ENCODE peak calls at places on chromosome 6, in seven cellular contexts. Y is A549, R is GM13976, J is glutamatergic neuron, L is HFF-Myc, G is mucosa of descending colon, W is tibial nerve. U is an unnamed sample.

GRCh38 chr6:25014806-25015560 is 79.2 kb upstream of the RIPOR2 start:
- DNase-seq in L (peak), J (no peak), W (peak), Y (no peak), G (no peak), R (no peak), U (no peak)

GRCh38 chr6:139448998-139449610 is 74.7 kb upstream of the CITED2 start:
- DNase-seq in L (no peak), G (no peak), W (no peak), Y (no peak), R (no peak), J (no peak), U (no peak)

GRCh38 chr6:152552616-152553209 is 84.4 kb downstream of the SYNE1 start:
- DNase-seq in Y (peak), R (peak), J (peak), G (peak), L (peak), W (peak), U (peak)

GRCh38 chr6:52009736-52010135 is 77.7 kb downstream of the PKHD1 start:
- DNase-seq in L (no peak), R (no peak), G (no peak), J (no peak), W (no peak), Y (no peak), U (no peak)

GRCh38 chr6:3333263-3333662 is 74.5 kb downstream of the PSMG4 start:
- DNase-seq in J (peak), Y (no peak), L (no peak), R (peak), W (no peak), G (no peak), U (no peak)

GRCh38 chr6:158686791-158687381 is 37.0 kb downstream of the SYTL3 start:
- DNase-seq in G (no peak), W (no peak), Y (no peak), L (no peak), R (peak), J (no peak), U (peak)

GRCh38 chr6:144478487-144478886 is 193.4 kb downstream of the UTRN start:
- DNase-seq in W (peak), R (no peak), Y (no peak), J (no peak), L (no peak), G (no peak), U (no peak)

GRCh38 chr6:42375905-42376304 is 75.8 kb downstream of the TRERF1 start:
- DNase-seq in L (no peak), Y (no peak), G (no peak), W (no peak), J (no peak), R (no peak), U (no peak)

GRCh38 chr6:25318589-25318988 is 39.4 kb downstream of the CARMIL1 start:
- DNase-seq in J (peak), R (no peak), Y (no peak), G (no peak), W (no peak), L (no peak), U (no peak)

GRCh38 chr6:52815167-52816092 is 11.8 kb upstream of the GSTA1 start:
- DNase-seq in L (peak), R (peak), Y (peak), J (peak), W (peak), G (no peak), U (peak)

GRCh38 chr6:136920216-136920857 is 1.8 kb upstream of the SLC35D3 start:
- DNase-seq in W (no peak), Y (no peak), G (no peak), J (no peak), L (no peak), R (peak), U (no peak)

GRCh38 chr6:131694832-131695426 is 6.3 kb downstream of the OR2A4 start:
- DNase-seq in G (no peak), W (peak), R (peak), L (peak), Y (peak), J (peak), U (no peak)

GRCh38 chr6:152651986-152652385 is 14.8 kb upstream of the SYNE1 start:
- DNase-seq in G (no peak), Y (no peak), J (no peak), W (no peak), L (no peak), R (no peak), U (no peak)

GRCh38 chr6:157993076-157993475 is 11.4 kb downstream of the SYNJ2 start:
- DNase-seq in W (no peak), R (no peak), J (no peak), G (no peak), L (no peak), Y (no peak), U (no peak)

GRCh38 chr6:63352587-63353281 is 33.0 kb upstream of the LGSN start:
- DNase-seq in J (no peak), R (peak), W (peak), Y (no peak), G (no peak), L (no peak), U (no peak)

GRCh38 chr6:139289233-139289632 is 2.6 kb downstream of the TXLNB start:
- DNase-seq in Y (no peak), L (no peak), R (no peak), W (no peak), J (no peak), G (no peak), U (no peak)

GRCh38 chr6:44131880-44132279 is 4.5 kb downstream of the TMEM63B start:
- DNase-seq in L (no peak), R (no peak), G (peak), W (no peak), Y (no peak), J (no peak), U (no peak)

GRCh38 chr6:135085700-135086413 is 31.2 kb upstream of the HBS1L start:
- DNase-seq in R (no peak), J (no peak), Y (no peak), W (no peak), L (no peak), G (no peak), U (no peak)

GRCh38 chr6:52662031-52662430 is 8.9 kb upstream of the TMEM14A start:
- DNase-seq in G (no peak), J (no peak), L (no peak), R (no peak), W (no peak), Y (no peak), U (no peak)

GRCh38 chr6:111087871-111088667 is 766 bp downstream of the SLC16A10 start:
- DNase-seq in J (peak), R (peak), G (peak), Y (no peak), W (no peak), L (no peak), U (no peak)

GRCh38 chr6:141133346-141133745 is 999.4 kb upstream of the GJE1 start:
- DNase-seq in R (no peak), W (no peak), L (no peak), J (no peak), G (no peak), Y (no peak), U (no peak)

GRCh38 chr6:87161299-87161698 is 5.9 kb downstream of the ZNF292 start:
- DNase-seq in G (no peak), W (no peak), J (no peak), R (no peak), L (no peak), Y (no peak), U (no peak)

GRCh38 chr6:26555505-26556262 is 17.5 kb downstream of the HMGN4 start:
- DNase-seq in L (no peak), J (no peak), G (no peak), R (no peak), W (no peak), Y (no peak), U (no peak)

GRCh38 chr6:71287038-71287437 is 1.6 kb upstream of the OGFRL1 start:
- DNase-seq in R (peak), L (no peak), W (peak), Y (no peak), G (no peak), J (no peak), U (no peak)

GRCh38 chr6:27414996-27415395 is 26.4 kb downstream of the ZNF391 start:
- DNase-seq in W (no peak), L (no peak), Y (no peak), J (no peak), R (no peak), G (no peak), U (no peak)

GRCh38 chr6:144160452-144160851 is 10.1 kb downstream of the STX11 start:
- DNase-seq in W (no peak), L (no peak), Y (no peak), R (no peak), G (no peak), J (no peak), U (no peak)

GRCh38 chr6:43926644-43927524 is 156.9 kb downstream of the VEGFA start:
- DNase-seq in Y (peak), R (no peak), J (peak), G (peak), L (no peak), W (no peak), U (no peak)

GRCh38 chr6:43912598-43913387 is 142.8 kb downstream of the VEGFA start:
- DNase-seq in W (no peak), Y (no peak), J (no peak), R (no peak), L (no peak), G (no peak), U (no peak)

GRCh38 chr6:87408721-87409155 is 966 bp downstream of the CFAP206 start:
- DNase-seq in W (no peak), Y (no peak), G (no peak), R (no peak), L (no peak), J (no peak), U (no peak)

GRCh38 chr6:6317825-6318733 is 2.4 kb downstream of the F13A1 start:
- DNase-seq in J (no peak), G (no peak), L (no peak), Y (no peak), R (no peak), W (no peak), U (no peak)

GRCh38 chr6:82208914-82209313 is 38.6 kb downstream of the IBTK start:
- DNase-seq in L (no peak), G (no peak), Y (no peak), J (no peak), R (no peak), W (no peak), U (no peak)

GRCh38 chr6:44043036-44043478 is 84.2 kb downstream of the MRPL14 start:
- DNase-seq in Y (no peak), W (no peak), J (no peak), G (no peak), R (no peak), L (no peak), U (no peak)

GRCh38 chr6:71375676-71376075 is 87.1 kb downstream of the OGFRL1 start:
- DNase-seq in Y (no peak), G (no peak), R (no peak), J (no peak), L (no peak), W (no peak), U (no peak)

GRCh38 chr6:133889557-133890301 is 816 bp downstream of the TCF21 start:
- DNase-seq in R (peak), G (peak), Y (no peak), J (peak), L (no peak), W (no peak), U (peak)

GRCh38 chr6:134577998-134578397 is 260.1 kb upstream of the SGK1 start:
- DNase-seq in J (no peak), L (no peak), W (no peak), G (no peak), Y (no peak), R (no peak), U (no peak)

DNA sequence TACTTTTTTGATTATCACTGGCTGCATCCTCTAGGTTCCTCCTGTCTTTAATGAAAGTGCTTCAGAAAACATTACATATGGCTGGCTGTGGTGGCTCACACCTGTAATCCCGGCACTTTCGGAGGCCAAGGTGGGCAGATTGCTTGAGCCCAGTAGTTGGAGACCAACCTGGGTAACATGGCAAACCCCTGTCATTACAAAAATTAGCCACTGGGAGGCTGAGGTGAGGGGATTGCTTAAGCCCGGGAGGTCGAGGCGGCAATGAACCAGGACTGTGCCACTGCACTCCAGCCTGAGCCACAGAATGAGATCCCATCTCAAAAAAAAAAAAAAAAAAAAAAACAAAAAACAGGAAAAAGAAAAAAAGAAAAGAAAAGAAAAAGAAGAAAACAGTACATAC is 35.3 kb downstream of the BEND3 start:
- DNase-seq in R (no peak), W (no peak), Y (no peak), L (no peak), G (no peak), J (no peak), U (no peak)
- TF ChIP-seq CTCF in R (no peak), W (no peak), Y (no peak), L (peak), G (no peak), J (peak), U (peak)

DNA sequence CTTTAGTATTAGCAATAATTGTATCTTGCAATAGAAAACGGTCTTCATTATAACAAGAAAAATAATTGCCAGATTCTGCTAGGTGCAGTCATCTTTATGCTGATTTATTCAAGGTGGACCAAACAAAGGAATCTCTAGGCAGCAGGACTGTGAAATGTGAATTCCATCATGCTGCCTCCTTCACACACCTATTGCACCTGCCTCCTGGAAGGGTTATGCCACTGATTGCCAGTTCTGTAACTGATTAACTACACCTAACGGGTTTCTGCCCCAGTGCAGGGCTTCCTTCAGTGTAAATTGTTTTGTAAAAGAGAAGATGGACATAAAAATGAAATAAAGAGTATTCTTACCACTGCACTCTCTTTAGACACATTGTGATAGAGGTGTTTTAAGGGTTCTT is 96.1 kb downstream of the FOXO3 start:
- DNase-seq in J (no peak), Y (no peak), R (no peak), G (no peak), L (no peak), W (no peak), U (no peak)
- TF ChIP-seq CTCF in J (no peak), Y (no peak), R (no peak), G (no peak), L (no peak), W (no peak), U (no peak)

DNA sequence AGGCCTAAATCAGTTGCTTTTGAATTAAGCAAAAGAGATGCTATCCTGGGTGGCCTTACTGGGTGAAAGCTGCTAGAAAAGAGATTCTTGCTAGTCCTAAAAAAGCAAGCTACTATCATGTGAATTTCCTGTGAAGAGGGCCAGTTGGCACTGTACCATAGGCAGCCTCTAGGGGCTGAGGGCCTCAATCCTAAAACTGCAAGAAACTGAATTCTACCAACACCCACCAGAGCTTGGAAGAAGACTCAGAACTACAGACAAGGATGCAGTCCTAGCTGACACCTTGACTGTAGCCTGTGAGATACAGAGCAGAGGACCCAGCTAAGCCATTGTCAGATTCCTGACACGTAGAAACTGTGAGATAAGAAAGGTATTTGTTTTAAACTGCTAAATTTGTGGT is 24.5 kb downstream of the CLIC5 start:
- DNase-seq in Y (no peak), W (no peak), J (no peak), L (no peak), G (no peak), R (no peak), U (no peak)
- TF ChIP-seq CTCF in Y (no peak), W (no peak), J (peak), L (peak), G (no peak), R (no peak), U (no peak)

GRCh38 chr6:160221423-160221822 is 37.2 kb downstream of the SLC22A2 start:
- DNase-seq in J (no peak), R (no peak), G (no peak), L (no peak), Y (no peak), W (no peak), U (no peak)
- TF ChIP-seq CTCF in J (no peak), R (no peak), G (no peak), L (no peak), Y (peak), W (no peak), U (no peak)

DNA sequence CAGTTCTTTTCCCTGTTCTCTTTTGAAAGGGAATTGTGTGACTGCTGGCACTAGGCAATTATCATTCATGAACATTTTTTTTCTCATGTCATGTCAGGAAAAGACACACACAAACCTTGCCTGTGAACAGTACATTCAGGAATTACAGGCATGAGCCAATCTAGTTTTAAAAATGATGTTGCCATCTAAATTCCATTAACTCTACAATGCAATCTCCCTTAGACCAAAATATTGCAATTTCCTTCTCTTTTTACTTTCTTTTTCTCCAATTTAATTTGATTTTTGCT is 127.5 kb upstream of the STMND1 start:
- DNase-seq in Y (no peak), R (no peak), G (no peak), J (no peak), L (no peak), W (no peak), U (no peak)
- TF ChIP-seq CTCF in Y (no peak), R (no peak), G (no peak), J (no peak), L (no peak), W (no peak), U (no peak)

GRCh38 chr6:48765352-48765961 is 654.5 kb upstream of the PTCHD4 start:
- DNase-seq in J (peak), G (no peak), W (no peak), R (peak), Y (no peak), L (peak), U (no peak)
- TF ChIP-seq CTCF in J (peak), G (no peak), W (no peak), R (peak), Y (peak), L (peak), U (peak)

GRCh38 chr6:9611016-9611415 is 803.9 kb downstream of the TFAP2A start:
- DNase-seq in W (no peak), Y (no peak), L (no peak), R (no peak), J (no peak), G (no peak), U (no peak)

GRCh38 chr6:9612489-9612888 is 802.4 kb downstream of the TFAP2A start:
- DNase-seq in W (no peak), R (no peak), J (no peak), Y (no peak), G (no peak), L (no peak), U (no peak)

DNA sequence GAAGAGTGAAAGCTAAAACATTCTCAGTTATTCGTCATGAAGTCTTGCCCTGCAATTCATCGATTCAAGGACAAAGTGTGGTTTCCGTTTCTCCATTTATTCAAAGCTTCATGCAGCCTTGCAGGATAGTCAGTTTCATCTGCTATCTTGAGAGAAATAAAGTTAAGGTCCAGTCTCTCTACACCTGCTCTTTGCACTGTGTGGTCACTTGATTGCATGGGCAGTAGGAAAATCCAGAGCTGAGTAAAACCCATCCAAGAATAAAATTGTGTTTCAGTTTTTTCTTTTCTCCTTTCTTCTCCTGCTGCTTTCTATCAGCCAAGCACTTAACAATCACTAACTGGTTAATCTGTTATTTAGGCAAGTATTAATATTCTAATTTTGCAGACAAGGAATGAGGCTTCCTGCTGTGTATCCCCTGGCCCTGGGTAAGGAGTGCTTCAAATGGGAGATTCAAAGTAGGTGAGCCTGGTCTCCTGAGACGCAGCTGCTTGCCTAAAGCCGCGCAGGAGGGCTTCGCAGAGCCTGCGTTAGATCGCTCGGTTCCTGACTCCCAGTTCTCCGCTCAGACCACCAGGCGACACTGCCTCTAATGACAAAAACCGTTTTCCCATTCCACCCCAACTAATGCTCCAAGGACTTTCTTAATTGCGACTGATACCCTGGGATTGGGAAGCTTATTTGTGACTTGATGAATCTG is 808.3 kb downstream of the TFAP2A start:
- DNase-seq in J (no peak), L (no peak), G (no peak), Y (no peak), R (no peak), W (no peak), U (no peak)
- TF ChIP-seq CTCF in J (no peak), L (no peak), G (no peak), Y (no peak), R (no peak), W (no peak), U (no peak)

GRCh38 chr6:166462461-166463135 is 79.9 kb upstream of the MPC1 start:
- DNase-seq in R (no peak), J (peak), L (no peak), Y (no peak), W (no peak), G (no peak), U (no peak)
- TF ChIP-seq CTCF in R (no peak), J (no peak), L (no peak), Y (no peak), W (no peak), G (no peak), U (no peak)

GRCh38 chr6:91911945-91912344 is 1325.1 kb upstream of the MAP3K7 start:
- DNase-seq in Y (no peak), W (no peak), J (no peak), R (no peak), G (no peak), L (no peak), U (no peak)
- TF ChIP-seq CTCF in Y (no peak), W (no peak), J (no peak), R (no peak), G (no peak), L (no peak), U (no peak)

U was measured in mesothelial cell of epicardium.